ENCODE peak calls at places on chromosomes 11 and 22, in eight cellular contexts. S is brain microvascular endothelial cell; F is neural progenitor cell; O is fibroblast of lung; W is HL-60; J is suprapubic skin; V is CD8-positive, alpha-beta memory T cell; A is ovary. L is an unnamed sample.

GRCh38 chr11:119206512-119207299 is 567 bp downstream of the CBL start:
- DNase-seq in V (peak; percentile 46), S (peak; percentile 5), W (peak; percentile 57), J (peak; percentile 81), O (peak; percentile 24), A (peak; percentile 72), F (peak; percentile 75), L (peak; percentile 68)

GRCh38 chr11:120346233-120346632 is 10.0 kb downstream of the ARHGEF12 start:
- DNase-seq in W (no peak), J (no peak), A (no peak), V (no peak), F (no peak), S (no peak), O (no peak), L (no peak)

GRCh38 chr11:47617417-47617809 is 23.2 kb upstream of the C1QTNF4 start:
- DNase-seq in V (no peak), W (no peak), F (no peak), A (no peak), J (no peak), S (peak; percentile 39), O (peak; percentile 76), L (peak; percentile 91)

GRCh38 chr11:93221539-93221938 is 23.7 kb upstream of the SLC36A4 start:
- DNase-seq in J (no peak), V (no peak), S (no peak), W (no peak), F (no peak), O (no peak), A (no peak), L (no peak)

GRCh38 chr11:76270387-76270786 is 64.1 kb upstream of the WNT11 start:
- DNase-seq in O (no peak), A (no peak), F (no peak), J (peak; percentile 85), S (no peak), W (no peak), V (no peak), L (no peak)

GRCh38 chr11:126281245-126281644 is 1.6 kb upstream of the TIRAP start:
- DNase-seq in J (no peak), S (no peak), A (no peak), F (no peak), O (no peak), V (no peak), W (no peak), L (no peak)

GRCh38 chr22:27918351-27919221 is 470 bp downstream of the PITPNB start:
- DNase-seq in F (peak; percentile 80), W (peak; percentile 32), A (peak; percentile 66), J (peak; percentile 85), S (peak; percentile 17), O (peak; percentile 61), V (peak; percentile 53), L (peak; percentile 71)

GRCh38 chr11:130427049-130427388 is 1.4 kb downstream of the ADAMTS8 start:
- DNase-seq in A (no peak), O (no peak), V (no peak), S (no peak), W (no peak), F (no peak), J (no peak), L (no peak)

GRCh38 chr11:84465040-84465439 is 1162.1 kb downstream of the DLG2 start:
- DNase-seq in A (no peak), J (no peak), O (peak; percentile 21), V (no peak), F (no peak), W (no peak), S (no peak), L (peak; percentile 36)

GRCh38 chr11:26847459-26847858 is 125.6 kb upstream of the SLC5A12 start:
- DNase-seq in A (no peak), J (no peak), O (no peak), F (no peak), V (no peak), S (peak; percentile 10), W (no peak), L (peak; percentile 17)

GRCh38 chr22:49960159-49960966 is at the start of gene PIM3:
- DNase-seq in F (peak; percentile 98), V (peak; percentile 92), S (peak; percentile 87), O (peak; percentile 95), W (peak; percentile 97), A (peak; percentile 92), J (peak; percentile 97), L (peak; percentile 97)

GRCh38 chr11:70688142-70688541 is 289.8 kb downstream of the CTTN start:
- DNase-seq in W (no peak), A (no peak), F (no peak), O (no peak), J (no peak), S (no peak), V (no peak), L (no peak)

GRCh38 chr22:35170716-35171697 is 86.3 kb upstream of the HMGXB4 start:
- DNase-seq in J (no peak), O (no peak), V (no peak), F (no peak), W (no peak), A (no peak), S (no peak), L (no peak)

GRCh38 chr22:20793386-20794131 is 19.6 kb downstream of the SERPIND1 start:
- DNase-seq in W (no peak), A (no peak), J (no peak), O (peak; percentile 10), S (no peak), F (no peak), V (no peak), L (peak; percentile 19)

GRCh38 chr22:41983516-41983915 is 14.3 kb downstream of the SEPTIN3 start:
- DNase-seq in W (peak; percentile 76), O (no peak), S (no peak), V (no peak), J (no peak), A (no peak), F (no peak), L (peak; percentile 66)

GRCh38 chr11:28383471-28383870 is 275.3 kb downstream of the METTL15 start:
- DNase-seq in F (no peak), W (no peak), O (peak; percentile 73), V (no peak), S (peak; percentile 2), J (no peak), A (no peak), L (peak; percentile 25)
- H3K27ac ChIP-seq in F (no peak overlapping the region), W (no peak overlapping the region), O (peak overlapping the region; percentile 82), V (no peak overlapping the region), S (peak overlapping the region; percentile 91), J (no peak overlapping the region), A (no peak overlapping the region), L (peak overlapping the region; percentile 85)

DNA sequence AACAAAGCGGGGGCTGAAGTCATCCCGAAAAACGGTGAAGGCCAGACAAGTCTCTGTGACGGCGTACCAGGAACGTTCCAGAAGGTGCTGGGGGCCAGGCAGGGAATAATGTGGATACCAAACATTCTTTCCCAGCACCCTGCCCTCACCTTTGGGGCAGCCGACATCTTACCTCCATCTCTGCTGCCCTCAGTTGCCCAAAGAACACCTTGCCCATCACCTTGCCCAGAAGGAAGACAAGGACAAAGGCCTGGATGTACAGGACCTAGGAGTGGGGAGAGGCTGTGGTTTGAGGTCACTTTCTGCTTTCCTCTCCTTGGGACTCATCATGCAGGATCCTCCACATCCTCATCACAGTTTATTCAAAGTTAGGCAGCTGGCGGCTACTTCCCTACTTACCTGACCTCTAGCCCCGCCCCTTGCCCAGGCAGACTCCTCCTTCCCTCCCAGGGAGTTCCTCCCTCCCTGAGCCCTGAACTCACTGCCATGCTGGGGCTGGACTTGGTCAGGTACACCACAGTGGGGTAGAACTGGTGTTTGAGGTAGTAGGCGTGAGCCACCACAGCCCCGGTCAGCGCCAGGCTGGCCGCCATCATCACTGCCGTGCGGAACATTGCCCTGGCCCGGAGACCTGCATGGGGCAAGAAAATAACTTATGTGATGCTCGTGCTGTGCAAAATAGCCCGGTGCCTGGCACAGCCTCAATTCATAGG is 1.2 kb downstream of the SYVN1 start:
- DNase-seq in W (peak; percentile 83), F (peak; percentile 54), O (no peak), S (no peak), A (peak; percentile 48), V (peak; percentile 31), J (peak; percentile 74), L (peak; percentile 51)
- H3K27ac ChIP-seq in W (peak overlapping the region; percentile 99), F (no peak overlapping the region), O (peak overlapping the region; percentile 95), S (peak overlapping the region; percentile 100), A (no peak overlapping the region), V (peak overlapping the region; percentile 100), J (peak overlapping the region; percentile 98), L (peak overlapping the region; percentile 98)

GRCh38 chr22:47219789-47220188 is 457.3 kb downstream of the TBC1D22A start:
- DNase-seq in V (no peak), S (no peak), O (no peak), W (no peak), F (no peak), J (peak; percentile 27), A (no peak), L (no peak)
- H3K27ac ChIP-seq in V (no peak overlapping the region), S (no peak overlapping the region), O (no peak overlapping the region), W (no peak overlapping the region), F (no peak overlapping the region), J (no peak overlapping the region), A (no peak overlapping the region), L (no peak overlapping the region)

DNA sequence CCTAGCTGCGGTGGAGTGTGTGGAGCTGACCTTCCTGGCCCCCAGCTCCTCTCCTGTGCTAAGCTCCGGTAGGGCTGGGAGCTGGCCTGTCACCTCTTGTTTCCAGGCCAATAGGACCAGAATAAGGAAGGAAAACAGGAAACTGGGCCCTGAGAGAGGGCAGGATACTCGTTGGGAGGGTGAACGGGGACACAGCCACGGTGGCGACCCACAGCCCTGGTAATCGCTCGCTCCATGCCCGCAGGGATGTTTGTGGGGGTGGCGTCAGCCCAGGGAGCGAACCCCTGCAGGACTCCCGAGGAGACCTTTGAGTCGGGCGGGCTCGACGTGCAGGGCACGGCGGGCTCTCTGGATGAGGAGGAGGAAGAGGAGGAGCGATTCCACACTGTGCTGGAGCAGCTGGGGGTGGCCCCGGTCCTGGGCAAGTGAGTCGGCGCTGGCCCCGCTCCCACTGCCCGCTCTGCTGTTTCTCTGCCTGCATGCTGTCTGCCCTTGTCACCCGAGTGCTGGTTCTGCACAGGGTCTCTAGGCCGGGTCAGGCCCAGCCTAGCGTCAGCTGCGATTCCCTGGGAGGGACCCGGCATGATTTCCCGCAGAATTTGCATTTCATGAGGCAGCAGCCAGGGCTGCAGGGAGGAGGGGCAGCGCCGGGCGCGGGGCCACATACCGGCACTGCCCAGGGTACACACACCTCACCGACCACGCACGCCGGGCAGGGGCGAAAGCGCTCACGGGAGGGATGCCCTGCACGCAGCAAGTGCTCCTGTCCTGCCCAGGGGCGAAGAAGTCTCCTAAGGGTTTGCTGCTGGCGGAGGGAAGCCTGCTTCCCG is 1.6 kb downstream of the CRACR2B start:
- DNase-seq in S (no peak), V (no peak), A (no peak), W (no peak), F (peak; percentile 57), O (no peak), J (no peak), L (no peak)
- H3K27ac ChIP-seq in S (no peak overlapping the region), V (no peak overlapping the region), A (no peak overlapping the region), W (peak overlapping the region; percentile 16), F (no peak overlapping the region), O (no peak overlapping the region), J (peak overlapping the region; percentile 43), L (no peak overlapping the region)

L was measured in GM23248.